ENCODE peak calls at places on chromosomes 13 and 19, in four cellular contexts. One of them, this sample, is unnamed.

GRCh38 chr13:78317030-78317429 is 286.3 kb downstream of the POU4F1 start:
- DNase-seq in Daoy: no peak
- DNase-seq in stimulated activated CD4-positive, alpha-beta T cell treated with anti-CD3 and anti-CD28 coated beads, Interleukin-12 subunit alpha, Interleukin-12 subunit beta, amount 100 ng/mL, for 24 hours: no peak
- DNase-seq in activated CD8-positive, alpha-beta T cell treated with anti-CD3 and anti-CD28 coated beads for 36 hours: no peak
- DNase-seq in this sample: no peak

GRCh38 chr19:3098141-3098514 is 4.0 kb downstream of the GNA11 start:
- DNase-seq in Daoy: no peak
- DNase-seq in stimulated activated CD4-positive, alpha-beta T cell treated with anti-CD3 and anti-CD28 coated beads, Interleukin-12 subunit alpha, Interleukin-12 subunit beta, amount 100 ng/mL, for 24 hours: no peak
- DNase-seq in activated CD8-positive, alpha-beta T cell treated with anti-CD3 and anti-CD28 coated beads for 36 hours: no peak
- DNase-seq in this sample: no peak

GRCh38 chr19:55406091-55406868 is 1.3 kb downstream of the UBE2S start:
- DNase-seq in Daoy: no peak
- DNase-seq in stimulated activated CD4-positive, alpha-beta T cell treated with anti-CD3 and anti-CD28 coated beads, Interleukin-12 subunit alpha, Interleukin-12 subunit beta, amount 100 ng/mL, for 24 hours: no peak
- DNase-seq in activated CD8-positive, alpha-beta T cell treated with anti-CD3 and anti-CD28 coated beads for 36 hours: no peak
- DNase-seq in this sample: no peak

GRCh38 chr13:113836917-113837553 is 26.8 kb downstream of the GAS6 start:
- DNase-seq in Daoy: peak
- DNase-seq in stimulated activated CD4-positive, alpha-beta T cell treated with anti-CD3 and anti-CD28 coated beads, Interleukin-12 subunit alpha, Interleukin-12 subunit beta, amount 100 ng/mL, for 24 hours: no peak
- DNase-seq in activated CD8-positive, alpha-beta T cell treated with anti-CD3 and anti-CD28 coated beads for 36 hours: no peak
- DNase-seq in this sample: no peak

GRCh38 chr13:34654682-34655081 is 287.4 kb upstream of the NBEA start:
- DNase-seq in Daoy: no peak
- DNase-seq in stimulated activated CD4-positive, alpha-beta T cell treated with anti-CD3 and anti-CD28 coated beads, Interleukin-12 subunit alpha, Interleukin-12 subunit beta, amount 100 ng/mL, for 24 hours: no peak
- DNase-seq in activated CD8-positive, alpha-beta T cell treated with anti-CD3 and anti-CD28 coated beads for 36 hours: no peak
- DNase-seq in this sample: no peak

GRCh38 chr19:11538232-11539036 is at the start of gene CNN1:
- DNase-seq in Daoy: peak
- DNase-seq in stimulated activated CD4-positive, alpha-beta T cell treated with anti-CD3 and anti-CD28 coated beads, Interleukin-12 subunit alpha, Interleukin-12 subunit beta, amount 100 ng/mL, for 24 hours: no peak
- DNase-seq in activated CD8-positive, alpha-beta T cell treated with anti-CD3 and anti-CD28 coated beads for 36 hours: peak
- DNase-seq in this sample: no peak

GRCh38 chr13:91533354-91533753 is 134.9 kb downstream of the GPC5 start:
- DNase-seq in Daoy: no peak
- DNase-seq in stimulated activated CD4-positive, alpha-beta T cell treated with anti-CD3 and anti-CD28 coated beads, Interleukin-12 subunit alpha, Interleukin-12 subunit beta, amount 100 ng/mL, for 24 hours: no peak
- DNase-seq in activated CD8-positive, alpha-beta T cell treated with anti-CD3 and anti-CD28 coated beads for 36 hours: no peak
- DNase-seq in this sample: no peak

GRCh38 chr13:36919206-36919832 is 719 bp downstream of the SMAD9 start:
- DNase-seq in Daoy: peak
- DNase-seq in stimulated activated CD4-positive, alpha-beta T cell treated with anti-CD3 and anti-CD28 coated beads, Interleukin-12 subunit alpha, Interleukin-12 subunit beta, amount 100 ng/mL, for 24 hours: no peak
- DNase-seq in activated CD8-positive, alpha-beta T cell treated with anti-CD3 and anti-CD28 coated beads for 36 hours: peak
- DNase-seq in this sample: no peak

GRCh38 chr13:79710376-79710775 is 229.4 kb downstream of the NDFIP2 start:
- DNase-seq in Daoy: peak
- DNase-seq in stimulated activated CD4-positive, alpha-beta T cell treated with anti-CD3 and anti-CD28 coated beads, Interleukin-12 subunit alpha, Interleukin-12 subunit beta, amount 100 ng/mL, for 24 hours: no peak
- DNase-seq in activated CD8-positive, alpha-beta T cell treated with anti-CD3 and anti-CD28 coated beads for 36 hours: no peak
- DNase-seq in this sample: no peak

GRCh38 chr13:108427355-108427754 is 157.8 kb downstream of the TNFSF13B start:
- DNase-seq in Daoy: no peak
- DNase-seq in stimulated activated CD4-positive, alpha-beta T cell treated with anti-CD3 and anti-CD28 coated beads, Interleukin-12 subunit alpha, Interleukin-12 subunit beta, amount 100 ng/mL, for 24 hours: no peak
- DNase-seq in activated CD8-positive, alpha-beta T cell treated with anti-CD3 and anti-CD28 coated beads for 36 hours: no peak
- DNase-seq in this sample: no peak

GRCh38 chr19:6500837-6501739 is 1.0 kb downstream of the TUBB4A start:
- DNase-seq in Daoy: no peak
- DNase-seq in stimulated activated CD4-positive, alpha-beta T cell treated with anti-CD3 and anti-CD28 coated beads, Interleukin-12 subunit alpha, Interleukin-12 subunit beta, amount 100 ng/mL, for 24 hours: no peak
- DNase-seq in activated CD8-positive, alpha-beta T cell treated with anti-CD3 and anti-CD28 coated beads for 36 hours: no peak
- DNase-seq in this sample: no peak

GRCh38 chr13:98519976-98520375 is 56.9 kb downstream of the STK24 start:
- DNase-seq in Daoy: no peak
- DNase-seq in stimulated activated CD4-positive, alpha-beta T cell treated with anti-CD3 and anti-CD28 coated beads, Interleukin-12 subunit alpha, Interleukin-12 subunit beta, amount 100 ng/mL, for 24 hours: no peak
- DNase-seq in activated CD8-positive, alpha-beta T cell treated with anti-CD3 and anti-CD28 coated beads for 36 hours: no peak
- DNase-seq in this sample: no peak

GRCh38 chr13:76213423-76213904 is 577.3 kb downstream of the LMO7 start:
- DNase-seq in Daoy: no peak
- DNase-seq in stimulated activated CD4-positive, alpha-beta T cell treated with anti-CD3 and anti-CD28 coated beads, Interleukin-12 subunit alpha, Interleukin-12 subunit beta, amount 100 ng/mL, for 24 hours: no peak
- DNase-seq in activated CD8-positive, alpha-beta T cell treated with anti-CD3 and anti-CD28 coated beads for 36 hours: no peak
- DNase-seq in this sample: no peak

GRCh38 chr13:63026285-63026797 is 1610.7 kb upstream of the PCDH20 start:
- DNase-seq in Daoy: no peak
- DNase-seq in stimulated activated CD4-positive, alpha-beta T cell treated with anti-CD3 and anti-CD28 coated beads, Interleukin-12 subunit alpha, Interleukin-12 subunit beta, amount 100 ng/mL, for 24 hours: no peak
- DNase-seq in activated CD8-positive, alpha-beta T cell treated with anti-CD3 and anti-CD28 coated beads for 36 hours: no peak
- DNase-seq in this sample: no peak

GRCh38 chr19:30555788-30556110 is 183.6 kb downstream of the ZNF536 start:
- DNase-seq in Daoy: no peak
- DNase-seq in stimulated activated CD4-positive, alpha-beta T cell treated with anti-CD3 and anti-CD28 coated beads, Interleukin-12 subunit alpha, Interleukin-12 subunit beta, amount 100 ng/mL, for 24 hours: no peak
- DNase-seq in activated CD8-positive, alpha-beta T cell treated with anti-CD3 and anti-CD28 coated beads for 36 hours: no peak
- DNase-seq in this sample: no peak

GRCh38 chr13:76783798-76784197 is 102.4 kb downstream of the KCTD12 start:
- DNase-seq in Daoy: no peak
- DNase-seq in stimulated activated CD4-positive, alpha-beta T cell treated with anti-CD3 and anti-CD28 coated beads, Interleukin-12 subunit alpha, Interleukin-12 subunit beta, amount 100 ng/mL, for 24 hours: no peak
- DNase-seq in activated CD8-positive, alpha-beta T cell treated with anti-CD3 and anti-CD28 coated beads for 36 hours: no peak
- DNase-seq in this sample: no peak

GRCh38 chr19:485583-486236 is 10.6 kb upstream of the MADCAM1 start:
- DNase-seq in Daoy: peak
- DNase-seq in stimulated activated CD4-positive, alpha-beta T cell treated with anti-CD3 and anti-CD28 coated beads, Interleukin-12 subunit alpha, Interleukin-12 subunit beta, amount 100 ng/mL, for 24 hours: no peak
- DNase-seq in activated CD8-positive, alpha-beta T cell treated with anti-CD3 and anti-CD28 coated beads for 36 hours: no peak
- DNase-seq in this sample: no peak

GRCh38 chr13:30257433-30258099 is 49.8 kb downstream of the KATNAL1 start:
- DNase-seq in Daoy: no peak
- DNase-seq in stimulated activated CD4-positive, alpha-beta T cell treated with anti-CD3 and anti-CD28 coated beads, Interleukin-12 subunit alpha, Interleukin-12 subunit beta, amount 100 ng/mL, for 24 hours: no peak
- DNase-seq in activated CD8-positive, alpha-beta T cell treated with anti-CD3 and anti-CD28 coated beads for 36 hours: no peak
- DNase-seq in this sample: no peak

GRCh38 chr13:20993661-20994440 is 67.5 kb downstream of the LATS2 start:
- DNase-seq in Daoy: peak
- DNase-seq in stimulated activated CD4-positive, alpha-beta T cell treated with anti-CD3 and anti-CD28 coated beads, Interleukin-12 subunit alpha, Interleukin-12 subunit beta, amount 100 ng/mL, for 24 hours: no peak
- DNase-seq in activated CD8-positive, alpha-beta T cell treated with anti-CD3 and anti-CD28 coated beads for 36 hours: no peak
- DNase-seq in this sample: no peak